ENCODE peak calls at places on chromosomes 5 and 9, in six cellular contexts. B, G, H, L, U and O are unnamed samples.

GRCh38 chr9:125446581-125447094 is 185.0 kb downstream of the GAPVD1 start:
- DNase-seq in G (no peak), U (no peak), H (no peak), L (no peak), B (no peak), O (peak; percentile 13)

GRCh38 chr5:95075079-95075478 is 209.8 kb downstream of the MCTP1 start:
- DNase-seq in B (no peak), U (no peak), G (no peak), L (no peak), H (no peak), O (no peak)

GRCh38 chr9:93681316-93682154 is 105.2 kb downstream of the PHF2 start:
- DNase-seq in L (no peak), G (peak; percentile 65), U (no peak), B (no peak), H (no peak), O (no peak)

GRCh38 chr5:20555034-20555433 is 567.0 kb upstream of the CDH18 start:
- DNase-seq in B (no peak), L (no peak), U (no peak), H (no peak), G (no peak), O (no peak)

GRCh38 chr5:140113180-140113698 is 670 bp upstream of the PURA start:
- DNase-seq in H (peak; percentile 7), G (peak; percentile 70), L (no peak), U (no peak), B (peak; percentile 26), O (peak; percentile 30)

GRCh38 chr5:123502120-123502519 is 9.9 kb upstream of the CSNK1G3 start:
- DNase-seq in B (no peak), H (no peak), L (no peak), G (no peak), U (no peak), O (no peak)

GRCh38 chr5:81980160-81980559 is 8.3 kb downstream of the ATG10 start:
- DNase-seq in H (no peak), B (no peak), L (no peak), G (no peak), U (no peak), O (no peak)

GRCh38 chr5:135223404-135223803 is 175.6 kb downstream of the MACROH2A1 start:
- DNase-seq in L (no peak), B (no peak), U (no peak), H (no peak), G (no peak), O (no peak)

GRCh38 chr5:143187495-143187894 is 216.0 kb downstream of the NR3C1 start:
- DNase-seq in L (no peak), G (no peak), B (no peak), U (no peak), H (no peak), O (no peak)

GRCh38 chr5:131393498-131393968 is 129.7 kb downstream of the CDC42SE2 start:
- DNase-seq in G (no peak), B (no peak), U (no peak), H (no peak), L (no peak), O (no peak)

GRCh38 chr9:83708515-83709158 is 879 bp upstream of the UBQLN1 start:
- DNase-seq in U (peak; percentile 67), G (peak; percentile 70), L (peak; percentile 73), H (peak; percentile 40), B (no peak), O (peak; percentile 50)

GRCh38 chr5:13910227-13910626 is 34.3 kb downstream of the DNAH5 start:
- DNase-seq in B (no peak), G (no peak), L (no peak), H (no peak), U (no peak), O (no peak)

GRCh38 chr5:181173420-181174342 is 26.3 kb downstream of the OR2V2 start:
- DNase-seq in G (no peak), B (peak; percentile 58), H (peak; percentile 23), L (peak; percentile 84), U (no peak), O (no peak)

GRCh38 chr5:1792842-1793266 is 6.8 kb downstream of the MRPL36 start:
- DNase-seq in H (peak; percentile 60), B (peak; percentile 81), G (no peak), L (no peak), U (no peak), O (no peak)

GRCh38 chr9:72149231-72149975 is at the start of gene GDA:
- DNase-seq in G (no peak), L (peak; percentile 40), H (no peak), B (no peak), U (no peak), O (no peak)

GRCh38 chr9:130682490-130683121 is 11.0 kb upstream of the EXOSC2 start:
- DNase-seq in L (peak; percentile 91), H (peak; percentile 43), U (peak; percentile 85), G (no peak), B (peak; percentile 37), O (peak; percentile 79)

GRCh38 chr5:133967715-133968056 is 739 bp downstream of the C5orf15 start:
- DNase-seq in H (no peak), U (no peak), G (no peak), B (peak; percentile 5), L (no peak), O (no peak)

GRCh38 chr5:134127376-134127861 is 12.9 kb downstream of the TCF7 start:
- DNase-seq in B (peak; percentile 37), H (peak; percentile 66), L (no peak), U (no peak), G (no peak), O (no peak)

GRCh38 chr5:90000351-90000750 is 409.2 kb downstream of the CETN3 start:
- DNase-seq in H (no peak), B (no peak), L (no peak), G (no peak), U (no peak), O (no peak)

GRCh38 chr5:177302354-177303110 is 987 bp downstream of the RAB24 start:
- DNase-seq in H (no peak), G (no peak), L (no peak), U (no peak), B (no peak), O (no peak)

GRCh38 chr5:81879936-81880335 is 91.9 kb upstream of the ATG10 start:
- DNase-seq in L (no peak), H (no peak), B (no peak), G (no peak), U (no peak), O (no peak)

GRCh38 chr9:129074106-129074505 is 6.8 kb upstream of the DOLPP1 start:
- DNase-seq in L (no peak), H (no peak), U (no peak), B (no peak), G (no peak), O (no peak)

GRCh38 chr9:10855847-10856246 is 243.0 kb upstream of the PTPRD start:
- DNase-seq in G (no peak), L (no peak), B (no peak), H (no peak), U (peak; percentile 0), O (no peak)

GRCh38 chr5:128305341-128305740 is 221.8 kb downstream of the SLC12A2 start:
- DNase-seq in L (no peak), H (no peak), U (no peak), G (no peak), B (no peak), O (no peak)

GRCh38 chr9:112487008-112487798 is 576 bp downstream of the KIAA1958 start:
- DNase-seq in B (peak; percentile 38), H (peak; percentile 35), G (peak; percentile 76), L (peak; percentile 61), U (peak; percentile 41), O (peak; percentile 47)

GRCh38 chr5:139660916-139661814 is 13.0 kb downstream of the CXXC5 start:
- DNase-seq in U (no peak), H (no peak), B (no peak), G (no peak), L (no peak), O (no peak)

GRCh38 chr9:97985058-97985861 is 2.1 kb downstream of the ANP32B start:
- DNase-seq in L (peak; percentile 24), B (peak; percentile 53), U (peak; percentile 40), H (peak; percentile 31), G (no peak), O (peak; percentile 45)

GRCh38 chr9:6410653-6411052 is 2.3 kb upstream of the UHRF2 start:
- DNase-seq in H (no peak), U (no peak), B (no peak), G (no peak), L (no peak), O (no peak)

GRCh38 chr5:109654455-109654854 is 35.3 kb upstream of the MAN2A1 start:
- DNase-seq in G (no peak), H (no peak), B (no peak), U (no peak), L (no peak), O (no peak)

GRCh38 chr9:117464941-117465616 is 50.2 kb upstream of the ASTN2 start:
- DNase-seq in B (no peak), G (no peak), U (no peak), H (no peak), L (no peak), O (no peak)